ENCODE peak calls at places on chromosome 9, in eight cellular contexts. M, U, Y, X, F, B, D and R are unnamed samples.

GRCh38 chr9:87606921-87607521 is 109.4 kb downstream of the DAPK1 start:
- DNase-seq in Y (no peak), X (peak), D (no peak), F (no peak), U (no peak), B (no peak), M (no peak), R (no peak)

GRCh38 chr9:82037126-82037525 is 48.6 kb downstream of the SPATA31D1 start:
- DNase-seq in D (no peak), X (no peak), M (no peak), Y (no peak), F (no peak), U (no peak), B (no peak), R (no peak)

GRCh38 chr9:35714579-35715252 is 17.3 kb downstream of the TLN1 start:
- DNase-seq in B (no peak), F (no peak), D (no peak), Y (no peak), M (no peak), U (no peak), X (no peak), R (no peak)

GRCh38 chr9:136994180-136994884 is 2.0 kb downstream of the CLIC3 start:
- DNase-seq in X (no peak), F (no peak), U (no peak), D (no peak), B (no peak), M (no peak), Y (no peak), R (no peak)

GRCh38 chr9:34513567-34514214 is 9.1 kb downstream of the ENHO start:
- DNase-seq in M (no peak), X (no peak), U (no peak), Y (no peak), B (no peak), F (no peak), D (no peak), R (no peak)

GRCh38 chr9:112544477-112544876 is 57.9 kb downstream of the KIAA1958 start:
- DNase-seq in X (no peak), B (no peak), Y (no peak), M (no peak), U (no peak), D (no peak), F (no peak), R (no peak)

GRCh38 chr9:93684806-93685553 is 108.6 kb downstream of the PHF2 start:
- DNase-seq in B (peak), F (peak), X (no peak), M (peak), D (peak), U (no peak), Y (no peak), R (no peak)

GRCh38 chr9:118455781-118456180 is 751.6 kb downstream of the TLR4 start:
- DNase-seq in M (no peak), D (no peak), B (no peak), X (no peak), Y (no peak), U (no peak), F (no peak), R (no peak)

GRCh38 chr9:84953797-84954695 is 284.5 kb downstream of the NTRK2 start:
- DNase-seq in U (peak), F (peak), D (no peak), Y (peak), B (peak), X (peak), M (peak), R (peak)

GRCh38 chr9:2179557-2179956 is 164.4 kb downstream of the SMARCA2 start:
- DNase-seq in F (no peak), D (no peak), X (no peak), B (no peak), U (no peak), M (no peak), Y (no peak), R (no peak)

GRCh38 chr9:87086111-87086510 is 138.8 kb upstream of the GAS1 start:
- DNase-seq in F (no peak), Y (no peak), X (no peak), D (no peak), B (no peak), U (no peak), M (no peak), R (no peak)

GRCh38 chr9:19184144-19184917 is 46.2 kb upstream of the DENND4C start:
- DNase-seq in Y (peak), M (peak), U (peak), B (peak), F (peak), X (peak), D (peak), R (peak)
- TF ChIP-seq POLR2A in Y (no peak), M (no peak), U (no peak), B (no peak), F (no peak), X (no peak), D (no peak), R (peak)

GRCh38 chr9:5488616-5489015 is 21.7 kb upstream of the PDCD1LG2 start:
- DNase-seq in D (no peak), X (no peak), F (no peak), U (no peak), B (no peak), Y (no peak), M (no peak), R (no peak)
- TF ChIP-seq POLR2A in D (no peak), X (no peak), F (no peak), U (no peak), B (no peak), Y (no peak), M (no peak), R (no peak)

GRCh38 chr9:38418366-38418765 is 5.9 kb downstream of the IGFBPL1 start:
- DNase-seq in X (no peak), F (no peak), M (no peak), B (no peak), Y (no peak), D (no peak), U (no peak), R (no peak)

GRCh38 chr9:38416461-38416860 is 7.8 kb downstream of the IGFBPL1 start:
- DNase-seq in Y (no peak), F (no peak), X (no peak), M (no peak), U (no peak), B (no peak), D (no peak), R (no peak)

GRCh38 chr9:38417003-38417965 is 7.0 kb downstream of the IGFBPL1 start:
- DNase-seq in F (peak), M (no peak), U (no peak), D (no peak), B (no peak), X (peak), Y (peak), R (peak)

GRCh38 chr9:38421498-38422211 is 2.6 kb downstream of the IGFBPL1 start:
- DNase-seq in D (no peak), X (no peak), F (peak), U (no peak), B (no peak), Y (no peak), M (no peak), R (no peak)

GRCh38 chr9:38419216-38419615 is 5.0 kb downstream of the IGFBPL1 start:
- DNase-seq in F (no peak), Y (no peak), M (no peak), U (no peak), B (no peak), D (no peak), X (no peak), R (no peak)
- TF ChIP-seq POLR2A in F (no peak), Y (no peak), M (no peak), U (no peak), B (no peak), D (no peak), X (no peak), R (no peak)

GRCh38 chr9:37464426-37465248 is 613 bp downstream of the ZBTB5 start:
- DNase-seq in D (peak), B (peak), U (peak), Y (no peak), F (peak), M (peak), X (peak), R (peak)

GRCh38 chr9:37466037-37466709 is 923 bp upstream of the ZBTB5 start:
- DNase-seq in X (peak), D (no peak), Y (peak), F (no peak), B (peak), U (peak), M (peak), R (peak)

GRCh38 chr9:37468620-37469019 is 3.4 kb upstream of the ZBTB5 start:
- DNase-seq in F (no peak), B (no peak), Y (no peak), D (no peak), M (peak), U (no peak), X (no peak), R (peak)

GRCh38 chr9:37464006-37464405 is 1.2 kb downstream of the ZBTB5 start:
- DNase-seq in U (no peak), Y (no peak), D (no peak), M (no peak), B (no peak), F (no peak), X (no peak), R (no peak)

DNA sequence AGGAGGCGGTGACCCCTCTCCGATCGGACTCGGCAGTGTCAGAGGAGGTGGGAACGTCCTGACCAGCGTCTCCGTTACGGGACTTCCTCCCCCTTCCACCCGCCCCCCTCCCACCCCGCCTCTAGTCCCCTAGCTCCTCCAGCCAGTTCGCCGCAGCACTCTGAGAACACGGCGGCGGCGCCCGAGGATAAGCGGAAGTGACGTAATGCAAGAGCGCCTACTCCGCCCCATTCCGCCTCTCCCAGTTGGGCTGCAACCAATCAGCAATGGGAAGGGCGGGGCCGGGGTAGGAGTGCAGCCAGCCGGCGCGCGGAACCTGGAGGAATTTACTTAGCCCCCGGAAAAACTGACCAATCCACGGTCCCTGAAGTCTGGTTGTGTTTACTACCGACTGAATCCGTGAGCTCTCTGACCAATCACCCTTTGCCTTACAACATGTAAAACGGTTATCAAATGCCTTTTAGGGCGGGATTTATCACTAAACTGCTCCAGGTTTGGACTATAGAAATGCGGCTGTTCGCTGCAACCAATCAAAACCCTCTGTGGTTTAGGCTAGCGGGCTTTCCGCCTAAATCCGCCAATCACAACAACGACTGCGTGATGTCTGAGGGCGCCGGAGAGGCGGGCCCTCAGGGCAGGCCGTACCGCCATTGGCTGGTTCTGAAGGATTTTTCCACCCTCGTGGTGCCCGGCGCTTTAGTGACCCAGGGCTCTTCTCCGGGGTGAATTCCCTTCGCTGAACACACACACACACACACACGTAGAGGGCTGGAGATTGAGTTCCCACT is at the start of gene ZBTB5:
- DNase-seq in U (peak), D (peak), Y (peak), X (peak), B (peak), F (peak), M (peak), R (peak)
- TF ChIP-seq POLR2A in U (peak), D (peak), Y (peak), X (peak), B (no peak), F (peak), M (no peak), R (peak)

DNA sequence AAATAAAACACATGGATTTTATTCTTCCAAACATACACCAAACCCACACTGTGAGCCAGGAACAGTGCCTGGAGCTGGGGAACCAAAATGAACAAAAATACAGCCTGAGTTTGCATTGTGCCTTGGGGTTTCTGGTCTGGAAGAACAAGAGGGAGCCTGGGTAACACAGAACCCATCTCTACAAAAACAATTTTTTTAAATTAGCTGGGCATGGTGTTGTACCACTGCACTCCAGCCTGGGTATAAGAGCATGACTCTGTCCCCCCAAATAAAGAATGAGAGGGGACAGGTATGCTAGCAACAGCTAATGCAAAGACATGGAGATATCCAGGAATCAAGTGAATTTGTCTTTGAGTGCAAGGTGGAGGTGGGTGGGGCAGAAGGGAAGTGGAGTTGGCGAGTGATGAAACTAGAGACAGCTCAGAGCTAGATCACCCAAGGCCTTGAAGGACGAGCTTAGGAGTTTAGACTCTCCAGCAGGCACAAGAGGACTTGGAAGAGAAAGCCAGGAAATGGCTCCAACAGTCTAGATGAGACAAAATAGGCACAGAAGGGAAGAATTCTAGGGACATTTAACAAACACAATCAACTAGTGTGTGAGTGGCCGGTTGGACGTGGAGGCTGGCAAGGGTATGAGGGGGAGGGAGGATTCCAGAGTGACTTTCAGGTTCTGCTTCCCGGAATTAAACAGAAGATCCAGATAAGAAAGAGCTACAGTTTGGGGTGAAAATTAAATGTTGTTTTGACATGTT is 47.4 kb downstream of the FNBP1 start:
- DNase-seq in M (no peak), U (no peak), D (no peak), X (no peak), B (peak), Y (no peak), F (peak), R (no peak)
- TF ChIP-seq POLR2A in M (no peak), U (no peak), D (no peak), X (no peak), B (no peak), Y (no peak), F (no peak), R (no peak)

DNA sequence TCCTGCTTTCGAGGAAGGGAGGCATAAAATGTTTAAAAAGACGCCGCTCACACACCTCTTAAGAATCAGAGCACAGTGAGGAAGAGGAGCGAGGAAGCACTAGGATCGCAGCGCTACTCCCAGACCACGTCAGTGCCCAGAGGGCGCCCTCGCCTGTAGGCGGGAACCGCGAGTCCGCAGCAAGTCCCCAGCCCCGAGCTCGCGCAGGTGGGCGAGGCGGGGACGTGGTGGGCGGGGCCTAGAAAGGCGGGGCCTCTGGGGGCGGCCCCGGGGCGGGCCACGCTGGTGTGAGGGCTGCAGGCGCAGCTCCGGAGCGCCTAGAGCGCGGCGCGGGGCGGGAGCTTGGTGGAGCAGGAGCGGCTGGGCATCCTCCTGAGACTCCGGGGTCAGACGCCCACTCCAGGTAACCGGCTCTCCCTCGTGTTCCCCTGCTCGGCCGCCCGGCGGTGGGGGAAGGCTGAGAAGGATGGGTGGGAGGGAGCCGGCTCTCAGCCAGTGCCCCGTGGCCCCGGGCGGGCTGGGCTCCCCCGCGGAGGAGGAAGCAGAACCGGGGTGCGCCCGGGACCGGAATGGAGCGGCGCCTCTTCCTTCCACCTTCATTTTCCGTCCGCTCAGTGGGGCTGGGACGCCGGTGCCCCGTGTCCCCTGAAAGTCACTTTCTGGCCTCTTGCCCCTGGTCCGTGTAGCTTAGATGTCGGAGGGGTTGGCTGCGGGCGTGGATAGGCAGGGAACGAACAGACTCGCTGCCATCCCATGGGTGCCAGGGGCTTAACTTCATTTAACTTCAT is at the start of gene GCNT1:
- DNase-seq in U (peak), D (peak), M (peak), F (peak), B (peak), X (peak), Y (peak), R (peak)
- TF ChIP-seq POLR2A in U (peak), D (peak), M (peak), F (peak), B (no peak), X (peak), Y (no peak), R (peak)